ENCODE peak calls at places on chromosomes 3 and 15, in nine cellular contexts. D is brain microvascular endothelial cell; M is central memory CD4-positive, alpha-beta T cell; C is SK-MEL-5; Z is choroid plexus epithelial cell; P is H54; G is foreskin fibroblast; I is MM.1S; O is globus pallidus. U is an unnamed sample.

GRCh38 chr3:168094877-168095610 is 680 bp downstream of the GOLIM4 start:
- DNase-seq in P (peak), O (peak), M (no peak), D (peak), C (no peak), G (peak), Z (peak), I (peak), U (peak)

GRCh38 chr3:55169608-55170010 is 241.8 kb upstream of the LRTM1 start:
- DNase-seq in G (peak), O (no peak), M (no peak), C (no peak), D (peak), P (peak), Z (peak), I (no peak), U (peak)

GRCh38 chr3:23112491-23112890 is 90.6 kb upstream of the UBE2E2 start:
- DNase-seq in I (no peak), D (no peak), C (no peak), Z (no peak), G (peak), P (no peak), M (no peak), O (no peak), U (no peak)

GRCh38 chr15:74242296-74242929 is 6.3 kb downstream of the CCDC33 start:
- DNase-seq in M (no peak), C (no peak), I (no peak), G (peak), P (peak), D (peak), Z (no peak), O (no peak), U (no peak)

GRCh38 chr15:92272106-92272505 is 121.6 kb upstream of the ST8SIA2 start:
- DNase-seq in I (no peak), D (no peak), Z (no peak), M (no peak), O (no peak), G (no peak), C (no peak), P (no peak), U (no peak)

GRCh38 chr3:75218577-75218976 is 445.6 kb upstream of the FRG2C start:
- DNase-seq in C (no peak), M (no peak), Z (no peak), I (no peak), D (no peak), O (no peak), P (no peak), G (no peak), U (no peak)

GRCh38 chr3:13083898-13084297 is 10.7 kb upstream of the IQSEC1 start:
- DNase-seq in Z (no peak), G (no peak), I (no peak), M (no peak), P (no peak), D (no peak), C (no peak), O (no peak), U (no peak)

GRCh38 chr3:137946341-137946973 is 63.5 kb upstream of the CLDN18 start:
- DNase-seq in G (peak), D (peak), P (peak), C (peak), M (peak), Z (peak), O (peak), I (peak), U (peak)

GRCh38 chr15:70378126-70379031 is 280.7 kb upstream of the TLE3 start:
- DNase-seq in P (no peak), D (no peak), O (no peak), M (no peak), C (no peak), I (no peak), Z (no peak), G (no peak), U (no peak)

GRCh38 chr15:75799190-75799589 is 44.1 kb upstream of the UBE2Q2 start:
- DNase-seq in I (no peak), C (no peak), O (no peak), G (no peak), Z (no peak), P (no peak), D (no peak), M (no peak), U (no peak)